ENCODE peak calls at places on chromosome 20, in six cellular contexts. X, F, Z, C, J and A are unnamed samples.

GRCh38 chr20:63273635-63274380 is 1.2 kb downstream of the ARFGAP1 start:
- DNase-seq in X (peak), F (peak), Z (no peak), C (no peak), J (no peak), A (peak)

GRCh38 chr20:58424218-58424617 is 35.2 kb downstream of the VAPB start:
- DNase-seq in X (no peak), F (no peak), Z (peak), C (no peak), J (no peak), A (no peak)

GRCh38 chr20:63124092-63124781 is 91.7 kb downstream of the YTHDF1 start:
- DNase-seq in X (peak), F (no peak), Z (no peak), C (peak), J (no peak), A (no peak)

GRCh38 chr20:54345301-54345724 is 130.1 kb upstream of the DOK5 start:
- DNase-seq in X (peak), F (peak), Z (no peak), C (no peak), J (no peak), A (peak)

GRCh38 chr20:37342231-37343177 is 3.4 kb upstream of the SRC start:
- DNase-seq in X (no peak), F (no peak), Z (no peak), C (peak), J (no peak), A (peak)

GRCh38 chr20:35665949-35666288 is 1.2 kb upstream of the CPNE1 start:
- DNase-seq in X (no peak), F (no peak), Z (no peak), C (no peak), J (peak), A (no peak)

GRCh38 chr20:55961351-55962320 is 43.7 kb downstream of the CBLN4 start:
- DNase-seq in X (no peak), F (no peak), Z (no peak), C (no peak), J (no peak), A (no peak)

GRCh38 chr20:326645-327031 is 1.3 kb downstream of the SOX12 start:
- DNase-seq in X (no peak), F (no peak), Z (peak), C (no peak), J (no peak), A (peak)

GRCh38 chr20:3671986-3672863 is 9.0 kb upstream of the GFRA4 start:
- DNase-seq in X (no peak), F (no peak), Z (no peak), C (peak), J (peak), A (no peak)

GRCh38 chr20:60636417-60636816 is 615.6 kb upstream of the CDH4 start:
- DNase-seq in X (no peak), F (peak), Z (no peak), C (no peak), J (no peak), A (no peak)

GRCh38 chr20:32481311-32482103 is 103.6 kb downstream of the NOL4L start:
- DNase-seq in X (no peak), F (no peak), Z (no peak), C (peak), J (no peak), A (peak)

GRCh38 chr20:53216478-53216855 is 244.3 kb downstream of the TSHZ2 start:
- DNase-seq in X (no peak), F (no peak), Z (no peak), C (no peak), J (no peak), A (no peak)

GRCh38 chr20:5973971-5974370 is 23.5 kb downstream of the MCM8 start:
- DNase-seq in X (no peak), F (no peak), Z (no peak), C (no peak), J (no peak), A (no peak)

GRCh38 chr20:63955281-63955845 is 853 bp downstream of the UCKL1 start:
- DNase-seq in X (no peak), F (peak), Z (no peak), C (no peak), J (peak), A (peak)

GRCh38 chr20:24909086-24909780 is 39.8 kb upstream of the CST7 start:
- DNase-seq in X (no peak), F (no peak), Z (no peak), C (no peak), J (no peak), A (no peak)

GRCh38 chr20:25022680-25023079 is 30.1 kb upstream of the APMAP start:
- DNase-seq in X (no peak), F (peak), Z (no peak), C (no peak), J (no peak), A (no peak)

GRCh38 chr20:19903168-19903676 is 113.9 kb upstream of the NAA20 start:
- DNase-seq in X (peak), F (no peak), Z (no peak), C (no peak), J (no peak), A (peak)

GRCh38 chr20:58306421-58307261 is 2.9 kb upstream of the RAB22A start:
- DNase-seq in X (peak), F (peak), Z (no peak), C (no peak), J (no peak), A (peak)

GRCh38 chr20:62010551-62011402 is 54.9 kb downstream of the TAF4 start:
- DNase-seq in X (peak), F (peak), Z (peak), C (peak), J (peak), A (peak)

GRCh38 chr20:25273046-25273445 is 25.2 kb downstream of the PYGB start:
- DNase-seq in X (no peak), F (no peak), Z (no peak), C (no peak), J (peak), A (no peak)

GRCh38 chr20:51046021-51046985 is 23.4 kb upstream of the KCNG1 start:
- DNase-seq in X (no peak), F (no peak), Z (no peak), C (no peak), J (no peak), A (no peak)
- H3K14ac ChIP-seq in X (no peak), F (no peak), Z (peak), C (no peak), J (no peak), A (no peak)

GRCh38 chr20:1449370-1449769 is 17.3 kb downstream of the NSFL1C start:
- DNase-seq in X (no peak), F (no peak), Z (no peak), C (no peak), J (no peak), A (no peak)
- H3K4me2 ChIP-seq in X (no peak), F (no peak), Z (no peak), C (no peak), J (no peak), A (no peak)

DNA sequence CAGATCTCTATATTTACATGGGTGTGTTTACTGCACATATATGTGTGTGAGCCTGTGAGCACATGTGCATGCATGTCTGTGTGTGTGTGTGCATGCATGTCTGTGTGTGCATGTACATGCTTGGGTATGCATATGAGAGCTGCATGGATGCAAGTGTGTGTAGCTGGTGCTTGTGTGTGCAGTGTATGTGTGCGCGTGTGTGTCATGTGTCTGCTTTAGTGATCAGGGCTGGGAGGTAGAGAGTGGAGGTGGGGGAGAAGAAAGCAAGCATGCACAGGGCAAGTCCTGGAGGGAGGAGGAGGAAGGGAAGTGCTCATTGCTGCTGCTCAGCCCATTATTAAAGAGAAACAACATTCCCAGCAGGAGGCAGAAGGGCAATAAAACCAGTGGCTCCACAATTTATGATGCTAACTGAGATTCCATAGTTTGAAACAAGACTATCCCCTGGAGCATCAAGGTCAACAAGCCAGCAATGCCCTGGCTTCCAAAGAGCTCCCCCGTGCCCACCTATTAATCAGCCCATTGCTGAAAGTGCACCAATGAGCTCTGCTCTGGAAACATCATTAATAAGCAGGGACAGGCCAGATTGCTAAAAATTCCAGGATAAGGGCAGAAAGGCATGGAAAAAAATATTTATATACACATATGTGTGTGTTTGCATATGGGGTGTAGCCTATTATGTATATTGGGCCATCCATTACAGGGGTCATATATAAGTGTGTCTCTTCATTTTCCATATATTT is 414.0 kb downstream of the MAFB start:
- DNase-seq in X (no peak), F (no peak), Z (no peak), C (peak), J (no peak), A (no peak)
- H2BK5ac ChIP-seq in X (no peak), F (no peak), Z (no peak), C (no peak), J (peak), A (no peak)

DNA sequence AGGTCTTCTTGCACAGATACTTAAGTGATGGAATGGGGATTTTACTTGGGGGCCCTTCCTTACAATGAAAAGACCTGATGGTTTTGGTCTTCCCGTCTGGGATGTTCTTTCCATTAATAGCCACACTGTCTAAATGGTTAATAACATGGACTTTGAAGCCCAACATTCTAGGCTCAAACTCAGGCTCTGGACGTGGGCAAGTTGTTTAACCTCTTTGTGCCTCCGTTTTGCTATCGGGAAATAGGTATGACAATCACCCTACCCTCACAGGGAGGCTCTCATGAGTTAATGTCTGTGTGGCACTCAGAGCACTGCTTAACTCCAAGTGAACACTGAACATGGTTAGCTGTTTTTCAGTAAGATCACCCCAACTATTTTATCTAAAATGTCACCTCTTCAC is 360.7 kb upstream of the FLRT3 start:
- DNase-seq in X (no peak), F (no peak), Z (no peak), C (no peak), J (no peak), A (no peak)
- H3K14ac ChIP-seq in X (no peak), F (no peak), Z (no peak), C (no peak), J (no peak), A (no peak)